ENCODE peak calls at places on chromosomes 7 and 10, in ten cellular contexts. Y is mucosa of descending colon, H is neural progenitor cell, D is foreskin fibroblast, T is heart left ventricle, P is cardiac muscle cell, V is fibroblast of pulmonary artery, A is HFF-Myc, B is GM23338, G is astrocyte of the spinal cord. W is an unnamed sample.

GRCh38 chr10:71073451-71074175 is 138.8 kb upstream of the UNC5B start:
- DNase-seq in Y (no peak), H (no peak), D (no peak), T (no peak), P (no peak), V (no peak), A (no peak), B (no peak), G (no peak), W (peak)

GRCh38 chr7:82542665-82543064 is 99.1 kb upstream of the CACNA2D1 start:
- DNase-seq in Y (no peak), H (no peak), D (peak), T (no peak), P (peak), V (peak), A (no peak), B (no peak), G (peak), W (no peak)

GRCh38 chr10:78953124-78954008 is 115.4 kb upstream of the ZMIZ1 start:
- DNase-seq in Y (no peak), H (no peak), D (peak), T (peak), P (peak), V (peak), A (peak), B (no peak), G (no peak), W (no peak)

GRCh38 chr7:54944179-54944578 is 74.6 kb upstream of the EGFR start:
- DNase-seq in Y (no peak), H (no peak), D (peak), T (no peak), P (peak), V (no peak), A (no peak), B (no peak), G (peak), W (no peak)

GRCh38 chr10:79142064-79142491 is 73.3 kb downstream of the ZMIZ1 start:
- DNase-seq in Y (no peak), H (no peak), D (peak), T (no peak), P (peak), V (peak), A (no peak), B (no peak), G (peak), W (no peak)

GRCh38 chr7:31783221-31783620 is 96.2 kb downstream of the PPP1R17 start:
- DNase-seq in Y (no peak), H (no peak), D (no peak), T (no peak), P (no peak), V (no peak), A (no peak), B (no peak), G (no peak), W (no peak)

GRCh38 chr7:8434290-8435002 is 1.0 kb downstream of the NXPH1 start:
- DNase-seq in Y (no peak), H (peak), D (no peak), T (no peak), P (no peak), V (no peak), A (no peak), B (peak), G (no peak), W (no peak)

GRCh38 chr10:103278862-103279298 is 1.9 kb downstream of the INA start:
- DNase-seq in Y (peak), H (peak), D (peak), T (peak), P (peak), V (peak), A (no peak), B (peak), G (peak), W (no peak)

GRCh38 chr10:113129117-113129516 is 179.1 kb downstream of the TCF7L2 start:
- DNase-seq in Y (no peak), H (peak), D (no peak), T (no peak), P (no peak), V (no peak), A (no peak), B (no peak), G (no peak), W (no peak)

GRCh38 chr10:114350751-114351150 is 53.6 kb downstream of the AFAP1L2 start:
- DNase-seq in Y (no peak), H (peak), D (no peak), T (no peak), P (no peak), V (no peak), A (no peak), B (peak), G (no peak), W (no peak)

GRCh38 chr10:60801538-60801937 is 23.3 kb downstream of the CDK1 start:
- DNase-seq in Y (no peak), H (no peak), D (no peak), T (no peak), P (peak), V (peak), A (no peak), B (no peak), G (no peak), W (no peak)

GRCh38 chr7:117882594-117882993 is 9.4 kb upstream of the CTTNBP2 start:
- DNase-seq in Y (no peak), H (no peak), D (no peak), T (no peak), P (no peak), V (no peak), A (no peak), B (no peak), G (no peak), W (no peak)

GRCh38 chr7:9575716-9576115 is 1142.3 kb downstream of the NXPH1 start:
- DNase-seq in Y (no peak), H (no peak), D (no peak), T (no peak), P (no peak), V (no peak), A (no peak), B (no peak), G (no peak), W (no peak)

GRCh38 chr7:73520673-73521635 is 1.1 kb downstream of the BAZ1B start:
- DNase-seq in Y (no peak), H (peak), D (peak), T (no peak), P (peak), V (peak), A (no peak), B (peak), G (peak), W (no peak)

GRCh38 chr10:29926649-29927048 is 132.7 kb downstream of the JCAD start:
- DNase-seq in Y (no peak), H (peak), D (peak), T (no peak), P (peak), V (peak), A (peak), B (peak), G (peak), W (no peak)

GRCh38 chr10:133115981-133116380 is 28.3 kb downstream of the ADGRA1 start:
- DNase-seq in Y (no peak), H (no peak), D (no peak), T (no peak), P (no peak), V (no peak), A (no peak), B (no peak), G (no peak), W (no peak)

DNA sequence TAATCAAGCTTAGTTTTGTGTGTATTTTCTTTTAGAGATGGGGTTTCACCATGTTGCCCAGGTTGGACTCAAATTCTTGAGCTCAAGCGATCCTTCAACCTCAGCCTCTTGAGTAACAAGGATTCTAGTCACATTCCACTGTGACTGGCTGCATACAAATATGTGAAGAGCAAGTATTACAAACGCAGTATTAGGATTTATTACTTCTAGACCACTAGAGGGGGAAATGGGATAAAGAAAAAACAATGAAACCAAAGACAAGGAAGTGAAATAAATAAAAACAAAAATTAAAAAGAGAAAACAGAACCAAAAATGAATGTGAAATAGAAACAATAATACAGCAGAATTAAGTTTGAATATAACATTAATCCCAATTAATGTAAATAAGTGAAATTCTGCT is 308.7 kb downstream of the ANKRD30A start:
- DNase-seq in Y (no peak), H (no peak), D (no peak), T (no peak), P (no peak), V (peak), A (no peak), B (no peak), G (no peak), W (no peak)
- TF ChIP-seq CTCF in Y (no peak), H (peak), D (no peak), T (no peak), P (no peak), V (peak), A (no peak), B (no peak), G (no peak), W (peak)

GRCh38 chr7:50229964-50230363 is 74.6 kb upstream of the IKZF1 start:
- DNase-seq in Y (no peak), H (peak), D (no peak), T (no peak), P (peak), V (peak), A (no peak), B (peak), G (peak), W (no peak)
- TF ChIP-seq CTCF in Y (no peak), H (peak), D (no peak), T (peak), P (peak), V (peak), A (peak), B (peak), G (peak), W (peak)

DNA sequence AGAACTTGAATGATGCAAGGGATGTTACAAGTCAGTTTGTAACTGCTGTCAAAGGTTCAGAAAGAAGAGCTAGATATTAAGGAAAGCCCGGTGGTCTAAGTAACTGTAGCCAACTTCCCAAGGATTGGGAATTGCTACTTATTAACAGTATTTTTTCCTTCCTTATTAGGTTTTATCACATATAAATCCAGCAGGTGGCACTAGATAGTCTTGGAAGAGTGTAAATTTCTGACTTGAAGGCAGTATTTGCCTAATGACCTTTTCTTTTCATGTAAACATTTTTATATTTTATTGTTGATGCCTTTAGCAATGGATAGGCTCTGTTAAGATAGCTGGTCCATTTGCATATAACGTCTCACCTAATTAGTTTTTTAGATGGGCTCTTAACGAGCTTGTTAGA is 51.2 kb downstream of the ANLN start:
- DNase-seq in Y (no peak), H (peak), D (peak), T (no peak), P (peak), V (peak), A (no peak), B (peak), G (peak), W (no peak)
- TF ChIP-seq CTCF in Y (no peak), H (peak), D (peak), T (no peak), P (peak), V (peak), A (peak), B (no peak), G (peak), W (peak)

GRCh38 chr7:101321491-101322401 is at the start of gene IFT22:
- DNase-seq in Y (peak), H (peak), D (peak), T (peak), P (peak), V (peak), A (peak), B (peak), G (peak), W (peak)
- TF ChIP-seq CTCF in Y (peak), H (peak), D (peak), T (no peak), P (peak), V (peak), A (peak), B (peak), G (peak), W (peak)